ENCODE peak calls at places on chromosomes 1 and 21, in four cellular contexts. D is ureter; B is stimulated activated CD4-positive, alpha-beta T cell treated with anti-CD3 and anti-CD28 coated beads, Interleukin-2, amount 100 ng/mL, for 48 hours; L is lower lobe of right lung. X is an unnamed sample.

GRCh38 chr21:42531771-42532170 is 18.1 kb downstream of the SLC37A1 start:
- DNase-seq in B (no peak), D (no peak), L (no peak), X (no peak)

GRCh38 chr1:53060580-53060979 is 1.4 kb upstream of the PODN start:
- DNase-seq in B (no peak), D (no peak), L (no peak), X (no peak)

GRCh38 chr1:225735252-225736149 is 42.1 kb upstream of the SRP9 start:
- DNase-seq in L (peak), D (peak), B (no peak), X (no peak)

GRCh38 chr21:44723177-44724131 is 12.1 kb upstream of the TSPEAR start:
- DNase-seq in B (no peak), D (no peak), L (no peak), X (no peak)

GRCh38 chr1:106568161-106568560 is 488.3 kb upstream of the PRMT6 start:
- DNase-seq in B (no peak), D (peak), L (no peak), X (no peak)

GRCh38 chr1:229753764-229754553 is 127.9 kb downstream of the URB2 start:
- DNase-seq in L (no peak), B (no peak), D (no peak), X (no peak)

GRCh38 chr21:31630062-31630711 is 29.3 kb upstream of the SOD1 start:
- DNase-seq in B (no peak), L (no peak), D (peak), X (no peak)

GRCh38 chr1:163842546-163842945 is 520.8 kb downstream of the NUF2 start:
- DNase-seq in L (no peak), D (no peak), B (no peak), X (no peak)

GRCh38 chr21:40615503-40616376 is 231.2 kb downstream of the DSCAM start:
- DNase-seq in B (no peak), L (no peak), D (no peak), X (no peak)

GRCh38 chr1:164534863-164535590 is 24.0 kb upstream of the PBX1 start:
- DNase-seq in L (no peak), B (no peak), D (no peak), X (no peak)

GRCh38 chr21:16633851-16634521 is 878.9 kb upstream of the CXADR start:
- DNase-seq in D (no peak), B (no peak), L (no peak), X (no peak)

GRCh38 chr1:90509225-90510048 is 207.7 kb downstream of the BARHL2 start:
- DNase-seq in B (no peak), L (no peak), D (no peak), X (no peak)

GRCh38 chr1:46205794-46206193 is 2.7 kb downstream of the LURAP1 start:
- DNase-seq in B (no peak), L (no peak), D (no peak), X (no peak)

GRCh38 chr1:210123924-210124589 is 108.5 kb upstream of the SERTAD4 start:
- DNase-seq in L (no peak), B (no peak), D (no peak), X (no peak)

GRCh38 chr1:163173121-163173520 is 29.6 kb downstream of the RGS5 start:
- DNase-seq in L (no peak), D (no peak), B (no peak), X (no peak)

GRCh38 chr1:201384406-201384782 is 6.9 kb upstream of the TNNT2 start:
- DNase-seq in D (no peak), B (no peak), L (no peak), X (no peak)

GRCh38 chr1:60898987-60899386 is 183.4 kb upstream of the NFIA start:
- DNase-seq in D (no peak), B (no peak), L (no peak), X (no peak)

GRCh38 chr1:53956308-53957168 is 10.4 kb downstream of the LRRC42 start:
- DNase-seq in L (no peak), B (no peak), D (no peak), X (no peak)

GRCh38 chr1:53134042-53134485 is 8.4 kb downstream of the SLC1A7 start:
- DNase-seq in B (no peak), D (no peak), L (no peak), X (peak)

GRCh38 chr21:31865429-31865970 is 7.3 kb upstream of the HUNK start:
- DNase-seq in D (peak), L (no peak), B (no peak), X (no peak)

GRCh38 chr1:52127181-52128175 is 14.4 kb upstream of the ZFYVE9 start:
- DNase-seq in L (no peak), B (no peak), D (no peak), X (no peak)

GRCh38 chr1:158087320-158087927 is 93.3 kb upstream of the CD1D start:
- DNase-seq in L (no peak), D (no peak), B (peak), X (peak)

GRCh38 chr1:87146538-87146937 is 182.1 kb upstream of the LMO4 start:
- DNase-seq in D (no peak), B (no peak), L (no peak), X (no peak)

GRCh38 chr1:33312413-33312749 is 8.5 kb downstream of the A3GALT2 start:
- DNase-seq in L (peak), D (no peak), B (no peak), X (peak)

GRCh38 chr1:60133848-60134247 is 60.3 kb upstream of the C1orf87 start:
- DNase-seq in D (no peak), B (no peak), L (no peak), X (no peak)

GRCh38 chr1:243819438-243819839 is 30.6 kb downstream of the AKT3 start:
- DNase-seq in B (no peak), D (no peak), L (no peak), X (no peak)

GRCh38 chr1:62230724-62231123 is 36.1 kb downstream of the L1TD1 start:
- DNase-seq in L (no peak), B (no peak), D (no peak), X (no peak)

GRCh38 chr21:44671911-44672310 is 5.2 kb upstream of the KRTAP12-2 start:
- DNase-seq in B (no peak), L (no peak), D (no peak), X (no peak)

GRCh38 chr1:243292117-243292516 is 36.3 kb downstream of the SDCCAG8 start:
- DNase-seq in B (no peak), L (no peak), D (no peak), X (no peak)

GRCh38 chr21:34354836-34355235 is 9.0 kb upstream of the KCNE2 start:
- DNase-seq in D (no peak), L (no peak), B (no peak), X (no peak)

GRCh38 chr1:32797456-32797855 is 19.7 kb downstream of the YARS1 start:
- DNase-seq in L (no peak), B (no peak), D (no peak), X (no peak)

GRCh38 chr1:228174482-228175315 is 9.1 kb downstream of the IBA57 start:
- DNase-seq in D (no peak), B (no peak), L (peak), X (peak)

GRCh38 chr1:228336308-228337030 is 70.2 kb downstream of the TRIM11 start:
- DNase-seq in B (no peak), D (no peak), L (peak), X (peak)